ENCODE peak calls at places on chromosomes 13 and 19, in five cellular contexts. One of them, this sample, is unnamed.

GRCh38 chr19:5880604-5881078 is 10.3 kb upstream of the FUT5 start:
- DNase-seq in activated CD4-positive, alpha-beta T cell treated with anti-CD3 and anti-CD28 coated beads, Interleukin-2, amount 50 U/mL, for 24 hours: no peak
- DNase-seq in T-helper 2 cell: no peak
- DNase-seq in left ventricle myocardium inferior: peak
- DNase-seq in epithelial cell of prostate: no peak
- DNase-seq in this sample: no peak

GRCh38 chr19:45294291-45295029 is 28.2 kb downstream of the CKM start:
- DNase-seq in T-helper 2 cell: no peak
- DNase-seq in left ventricle myocardium inferior: peak
- DNase-seq in epithelial cell of prostate: no peak
- DNase-seq in activated CD4-positive, alpha-beta T cell treated with anti-CD3 and anti-CD28 coated beads, Interleukin-2, amount 50 U/mL, for 24 hours: no peak
- DNase-seq in this sample: no peak

GRCh38 chr19:46517471-46517870 is 21.8 kb upstream of the PNMA8B start:
- DNase-seq in T-helper 2 cell: no peak
- DNase-seq in epithelial cell of prostate: no peak
- DNase-seq in activated CD4-positive, alpha-beta T cell treated with anti-CD3 and anti-CD28 coated beads, Interleukin-2, amount 50 U/mL, for 24 hours: no peak
- DNase-seq in left ventricle myocardium inferior: no peak
- DNase-seq in this sample: no peak

GRCh38 chr19:55554749-55555152 is 9.4 kb upstream of the SBK3 start:
- DNase-seq in T-helper 2 cell: no peak
- DNase-seq in activated CD4-positive, alpha-beta T cell treated with anti-CD3 and anti-CD28 coated beads, Interleukin-2, amount 50 U/mL, for 24 hours: no peak
- DNase-seq in left ventricle myocardium inferior: no peak
- DNase-seq in epithelial cell of prostate: no peak
- DNase-seq in this sample: no peak

GRCh38 chr19:362154-362553 is 17.6 kb upstream of the MIER2 start:
- DNase-seq in T-helper 2 cell: no peak
- DNase-seq in epithelial cell of prostate: no peak
- DNase-seq in activated CD4-positive, alpha-beta T cell treated with anti-CD3 and anti-CD28 coated beads, Interleukin-2, amount 50 U/mL, for 24 hours: no peak
- DNase-seq in left ventricle myocardium inferior: no peak
- DNase-seq in this sample: no peak

GRCh38 chr13:90683711-90684131 is 663.8 kb upstream of the MIR17HG start:
- DNase-seq in left ventricle myocardium inferior: no peak
- DNase-seq in epithelial cell of prostate: no peak
- DNase-seq in T-helper 2 cell: no peak
- DNase-seq in activated CD4-positive, alpha-beta T cell treated with anti-CD3 and anti-CD28 coated beads, Interleukin-2, amount 50 U/mL, for 24 hours: no peak
- DNase-seq in this sample: no peak

GRCh38 chr19:47429140-47429793 is 9.9 kb upstream of the MEIS3 start:
- DNase-seq in left ventricle myocardium inferior: no peak
- DNase-seq in T-helper 2 cell: no peak
- DNase-seq in epithelial cell of prostate: no peak
- DNase-seq in activated CD4-positive, alpha-beta T cell treated with anti-CD3 and anti-CD28 coated beads, Interleukin-2, amount 50 U/mL, for 24 hours: no peak
- DNase-seq in this sample: no peak

GRCh38 chr13:78784017-78784745 is 125.2 kb upstream of the OBI1 start:
- DNase-seq in activated CD4-positive, alpha-beta T cell treated with anti-CD3 and anti-CD28 coated beads, Interleukin-2, amount 50 U/mL, for 24 hours: no peak
- DNase-seq in epithelial cell of prostate: no peak
- DNase-seq in left ventricle myocardium inferior: no peak
- DNase-seq in T-helper 2 cell: no peak
- DNase-seq in this sample: no peak

GRCh38 chr13:72953391-72953960 is 105.3 kb upstream of the KLF5 start:
- DNase-seq in epithelial cell of prostate: no peak
- DNase-seq in activated CD4-positive, alpha-beta T cell treated with anti-CD3 and anti-CD28 coated beads, Interleukin-2, amount 50 U/mL, for 24 hours: no peak
- DNase-seq in left ventricle myocardium inferior: no peak
- DNase-seq in T-helper 2 cell: no peak
- DNase-seq in this sample: no peak

GRCh38 chr19:15381429-15381828 is 1.8 kb upstream of the AKAP8 start:
- DNase-seq in epithelial cell of prostate: no peak
- DNase-seq in left ventricle myocardium inferior: no peak
- DNase-seq in T-helper 2 cell: no peak
- DNase-seq in activated CD4-positive, alpha-beta T cell treated with anti-CD3 and anti-CD28 coated beads, Interleukin-2, amount 50 U/mL, for 24 hours: no peak
- DNase-seq in this sample: no peak

GRCh38 chr19:18558595-18558994 is 925 bp downstream of the KXD1 start:
- DNase-seq in epithelial cell of prostate: no peak
- DNase-seq in left ventricle myocardium inferior: no peak
- DNase-seq in T-helper 2 cell: no peak
- DNase-seq in activated CD4-positive, alpha-beta T cell treated with anti-CD3 and anti-CD28 coated beads, Interleukin-2, amount 50 U/mL, for 24 hours: no peak
- DNase-seq in this sample: no peak

This sample was measured in activated T-helper 9 cell treated with anti-CD3 and anti-CD28 coated beads, Interleukin-2, amount 50 U/mL, for 16 hours.